ENCODE peak calls at places on chromosomes 3 and 15, in five cellular contexts. C is psoas muscle, P is brain microvascular endothelial cell, B is mammary epithelial cell, N is body of pancreas. S is an unnamed sample.

GRCh38 chr3:40310690-40311089 is 1.2 kb downstream of the EIF1B start:
- DNase-seq in P (no peak), C (no peak), N (no peak), B (no peak), S (peak)

GRCh38 chr15:99433757-99434211 is 132.0 kb upstream of the MEF2A start:
- DNase-seq in N (no peak), P (no peak), B (no peak), C (no peak), S (no peak)

GRCh38 chr3:81581966-81582599 is 179.4 kb downstream of the GBE1 start:
- DNase-seq in N (peak), C (no peak), P (peak), B (peak), S (no peak)

GRCh38 chr3:13009132-13009945 is 63.9 kb downstream of the IQSEC1 start:
- DNase-seq in B (no peak), P (no peak), C (peak), N (peak), S (no peak)

GRCh38 chr15:61091229-61091628 is 137.9 kb downstream of the RORA start:
- DNase-seq in B (no peak), N (no peak), P (no peak), C (no peak), S (no peak)

GRCh38 chr15:64285871-64286270 is 70.1 kb downstream of the CSNK1G1 start:
- DNase-seq in P (no peak), B (no peak), C (no peak), N (no peak), S (no peak)

GRCh38 chr15:39195988-39196486 is 384.8 kb upstream of the THBS1 start:
- DNase-seq in P (peak), B (peak), N (no peak), C (no peak), S (peak)

GRCh38 chr3:183285318-183285717 is 32.3 kb downstream of the B3GNT5 start:
- DNase-seq in P (no peak), C (no peak), B (peak), N (no peak), S (no peak)

GRCh38 chr15:77057072-77057471 is 13.8 kb downstream of the TSPAN3 start:
- DNase-seq in C (no peak), P (no peak), B (no peak), N (no peak), S (peak)

GRCh38 chr3:100603449-100603848 is 6.0 kb upstream of the ADGRG7 start:
- DNase-seq in P (peak), N (no peak), C (no peak), B (peak), S (peak)

GRCh38 chr15:68733666-68734065 is 87.0 kb downstream of the ANP32A start:
- DNase-seq in P (no peak), B (no peak), C (no peak), N (no peak), S (peak)

GRCh38 chr3:81696090-81696489 is 65.4 kb downstream of the GBE1 start:
- DNase-seq in C (no peak), B (no peak), N (no peak), P (no peak), S (no peak)

GRCh38 chr3:42300013-42300412 is 34.0 kb upstream of the CCK start:
- DNase-seq in C (no peak), N (no peak), P (peak), B (peak), S (peak)

GRCh38 chr3:192851821-192852352 is 65.8 kb downstream of the MB21D2 start:
- DNase-seq in P (peak), C (peak), N (peak), B (peak), S (peak)

GRCh38 chr15:31256385-31257265 is 70.0 kb upstream of the KLF13 start:
- DNase-seq in P (no peak), N (no peak), C (no peak), B (no peak), S (no peak)

GRCh38 chr15:42014406-42014805 is 6.4 kb downstream of the PLA2G4E start:
- DNase-seq in B (no peak), C (no peak), P (no peak), N (no peak), S (no peak)

GRCh38 chr3:129016366-129016724 is 15.2 kb downstream of the EFCC1 start:
- DNase-seq in C (no peak), B (no peak), P (no peak), N (no peak), S (no peak)

GRCh38 chr3:100324044-100324443 is 10.5 kb upstream of the NIT2 start:
- DNase-seq in C (no peak), P (no peak), N (no peak), B (no peak), S (no peak)

GRCh38 chr15:63389902-63390301 is 8.3 kb upstream of the CA12 start:
- DNase-seq in B (peak), P (no peak), N (peak), C (peak), S (no peak)

GRCh38 chr15:100572362-100572983 is 29.5 kb downstream of the LINS1 start:
- DNase-seq in N (no peak), P (no peak), B (no peak), C (no peak), S (no peak)

GRCh38 chr15:31525988-31526665 is 199.5 kb downstream of the KLF13 start:
- DNase-seq in N (no peak), P (no peak), B (no peak), C (no peak), S (no peak)

GRCh38 chr3:186669378-186670084 is 3.7 kb downstream of the HRG start:
- DNase-seq in P (no peak), B (peak), C (no peak), N (no peak), S (no peak)

GRCh38 chr3:182794806-182795369 is 1.6 kb downstream of the ATP11B start:
- DNase-seq in B (peak), C (no peak), P (no peak), N (no peak), S (peak)

DNA sequence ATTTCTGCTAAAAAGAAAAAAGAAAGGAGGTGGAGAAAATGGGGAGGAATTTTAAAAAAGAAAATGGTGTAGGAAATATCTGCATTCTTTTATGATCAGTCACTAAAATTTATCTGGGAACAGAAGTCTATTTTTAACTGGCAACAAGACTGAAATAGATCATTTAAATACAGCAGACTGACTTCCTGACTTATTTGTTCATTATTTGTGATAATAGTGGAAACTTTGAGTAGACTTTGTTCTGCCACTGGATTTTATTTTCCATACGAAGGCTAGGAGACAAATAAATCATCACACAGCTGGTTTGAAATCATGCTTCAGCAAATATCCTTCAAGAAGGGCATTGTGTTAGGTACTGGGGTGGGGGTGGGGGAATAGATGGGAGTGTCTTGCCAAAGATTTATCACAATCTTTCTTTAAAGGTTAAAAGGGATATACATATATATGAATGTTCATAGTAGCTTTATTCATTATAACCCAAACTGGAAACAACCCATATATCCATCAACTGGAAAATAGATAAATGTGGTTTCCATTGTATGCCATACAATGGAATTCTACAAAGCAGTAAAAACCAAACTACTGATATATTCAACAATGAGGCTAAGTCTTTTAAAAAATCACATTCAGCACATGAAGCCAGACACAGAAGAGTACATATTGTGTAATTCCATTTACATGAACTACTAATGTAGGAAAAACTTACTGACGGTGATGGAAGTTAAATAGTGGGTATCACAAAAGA is 4.7 kb upstream of the CLASP2 start:
- DNase-seq in B (no peak), C (no peak), P (no peak), N (no peak), S (peak)
- H3K4me3 ChIP-seq in B (no peak), C (no peak), P (no peak), N (no peak), S (no peak)

DNA sequence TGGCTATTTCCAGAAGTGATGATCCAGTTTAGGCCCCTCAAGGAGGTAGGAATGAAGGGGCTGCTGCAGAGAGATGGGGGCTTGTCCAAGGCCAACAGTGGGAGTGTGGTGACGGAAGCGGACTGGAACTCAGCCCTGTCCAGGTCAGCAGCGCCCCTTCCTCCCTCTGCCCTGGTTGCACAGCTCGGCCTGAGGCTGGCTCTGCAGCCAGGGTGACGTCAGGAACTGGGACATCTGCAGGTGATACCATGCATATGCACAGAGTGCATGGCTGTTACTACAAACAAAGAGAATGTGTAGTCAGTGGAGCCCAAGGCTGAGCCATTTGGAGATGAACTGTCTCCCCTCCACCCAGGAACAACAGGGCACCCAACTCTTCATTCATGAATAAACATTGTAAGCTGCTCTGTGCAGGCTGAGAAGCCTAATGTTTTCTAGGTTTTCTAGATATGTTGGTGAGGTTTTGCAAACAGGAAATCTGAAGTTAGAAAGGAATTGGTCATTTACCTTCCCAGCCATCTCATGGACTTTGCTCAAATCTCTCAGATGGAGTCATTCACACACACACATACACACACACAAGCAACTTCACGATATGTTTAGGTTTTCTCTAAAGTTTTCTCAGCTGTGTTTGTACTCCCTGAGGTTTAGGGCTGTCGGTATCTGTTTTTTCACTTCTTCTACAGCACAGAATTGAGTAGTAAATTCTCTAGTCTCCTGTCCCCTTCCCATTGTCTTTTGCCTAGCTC is 117.2 kb downstream of the TLE3 start:
- DNase-seq in P (no peak), C (no peak), B (no peak), N (no peak), S (no peak)
- TF ChIP-seq CTCF in P (no peak), C (no peak), B (no peak), N (no peak), S (no peak)

GRCh38 chr15:85474700-85475316 is 94.4 kb downstream of the AKAP13 start:
- DNase-seq in P (no peak), N (no peak), C (no peak), B (no peak), S (no peak)
- H3K4me3 ChIP-seq in P (no peak), N (no peak), C (no peak), B (no peak), S (no peak)

GRCh38 chr15:92524161-92524560 is 130.5 kb downstream of the ST8SIA2 start:
- DNase-seq in C (no peak), B (no peak), P (no peak), N (no peak), S (no peak)

GRCh38 chr15:92519709-92520108 is 126.0 kb downstream of the ST8SIA2 start:
- DNase-seq in N (no peak), C (no peak), B (no peak), P (no peak), S (no peak)

GRCh38 chr15:92523176-92523575 is 129.5 kb downstream of the ST8SIA2 start:
- DNase-seq in B (no peak), P (no peak), N (no peak), C (no peak), S (no peak)

GRCh38 chr15:92520914-92521623 is 127.4 kb downstream of the ST8SIA2 start:
- DNase-seq in N (no peak), C (no peak), P (no peak), B (no peak), S (no peak)

GRCh38 chr15:92521624-92522008 is 127.9 kb downstream of the ST8SIA2 start:
- DNase-seq in C (peak), N (peak), P (peak), B (peak), S (no peak)
- TF ChIP-seq CTCF in C (peak), N (peak), P (peak), B (peak), S (peak)